ENCODE peak calls at places on chromosomes 7 and 10, in five cellular contexts. One of them, this sample, is unnamed.

GRCh38 chr7:55048221-55048859 is 29.5 kb downstream of the EGFR start:
- DNase-seq in C1 segment of cervical spinal cord: no peak
- DNase-seq in AG04450: no peak
- DNase-seq in esophagus squamous epithelium: no peak
- DNase-seq in Calu3: no peak
- DNase-seq in this sample: no peak

GRCh38 chr7:47435889-47436312 is 146.0 kb downstream of the TNS3 start:
- DNase-seq in C1 segment of cervical spinal cord: peak
- DNase-seq in Calu3: peak
- DNase-seq in AG04450: peak
- DNase-seq in esophagus squamous epithelium: no peak
- DNase-seq in this sample: no peak

GRCh38 chr10:51397695-51398094 is 301.7 kb downstream of the CSTF2T start:
- DNase-seq in C1 segment of cervical spinal cord: no peak
- DNase-seq in Calu3: peak
- DNase-seq in esophagus squamous epithelium: no peak
- DNase-seq in AG04450: no peak
- DNase-seq in this sample: no peak

GRCh38 chr7:114084381-114085312 is 165.8 kb upstream of the PPP1R3A start:
- DNase-seq in Calu3: peak
- DNase-seq in AG04450: no peak
- DNase-seq in esophagus squamous epithelium: no peak
- DNase-seq in C1 segment of cervical spinal cord: no peak
- DNase-seq in this sample: no peak

GRCh38 chr7:46463170-46463569 is 542.1 kb upstream of the IGFBP3 start:
- DNase-seq in C1 segment of cervical spinal cord: no peak
- DNase-seq in esophagus squamous epithelium: no peak
- DNase-seq in Calu3: no peak
- DNase-seq in AG04450: no peak
- DNase-seq in this sample: no peak

GRCh38 chr10:50622497-50623298 is 1.1 kb downstream of the SGMS1 start:
- DNase-seq in esophagus squamous epithelium: peak
- DNase-seq in AG04450: no peak
- DNase-seq in C1 segment of cervical spinal cord: peak
- DNase-seq in Calu3: peak
- DNase-seq in this sample: no peak

GRCh38 chr10:71266147-71266917 is 52.7 kb upstream of the SLC29A3 start:
- DNase-seq in C1 segment of cervical spinal cord: no peak
- DNase-seq in esophagus squamous epithelium: no peak
- DNase-seq in AG04450: peak
- DNase-seq in Calu3: no peak
- DNase-seq in this sample: no peak

GRCh38 chr7:137801003-137801402 is 45.8 kb downstream of the DGKI start:
- DNase-seq in AG04450: no peak
- DNase-seq in C1 segment of cervical spinal cord: no peak
- DNase-seq in Calu3: no peak
- DNase-seq in esophagus squamous epithelium: no peak
- DNase-seq in this sample: no peak

GRCh38 chr10:1661416-1661815 is 75.9 kb downstream of the ADARB2 start:
- DNase-seq in C1 segment of cervical spinal cord: no peak
- DNase-seq in esophagus squamous epithelium: no peak
- DNase-seq in AG04450: no peak
- DNase-seq in Calu3: no peak
- DNase-seq in this sample: no peak

GRCh38 chr10:92757066-92757716 is 67.4 kb downstream of the HHEX start:
- DNase-seq in AG04450: peak
- DNase-seq in esophagus squamous epithelium: peak
- DNase-seq in Calu3: peak
- DNase-seq in C1 segment of cervical spinal cord: peak
- DNase-seq in this sample: peak

GRCh38 chr10:60186315-60187071 is 203.2 kb downstream of the ANK3 start:
- DNase-seq in AG04450: no peak
- DNase-seq in esophagus squamous epithelium: no peak
- DNase-seq in Calu3: no peak
- DNase-seq in C1 segment of cervical spinal cord: no peak
- DNase-seq in this sample: no peak

GRCh38 chr7:5284304-5285281 is 1.9 kb downstream of the SLC29A4 start:
- DNase-seq in C1 segment of cervical spinal cord: peak
- DNase-seq in AG04450: no peak
- DNase-seq in Calu3: peak
- DNase-seq in esophagus squamous epithelium: no peak
- DNase-seq in this sample: no peak

GRCh38 chr7:83469076-83469475 is 179.9 kb downstream of the SEMA3E start:
- DNase-seq in C1 segment of cervical spinal cord: no peak
- DNase-seq in AG04450: no peak
- DNase-seq in esophagus squamous epithelium: no peak
- DNase-seq in Calu3: no peak
- DNase-seq in this sample: no peak

GRCh38 chr10:123007558-123008378 is 827 bp downstream of the IKZF5 start:
- DNase-seq in Calu3: peak
- DNase-seq in AG04450: peak
- DNase-seq in esophagus squamous epithelium: no peak
- DNase-seq in C1 segment of cervical spinal cord: peak
- DNase-seq in this sample: peak

GRCh38 chr7:146701166-146701565 is 584.6 kb downstream of the CNTNAP2 start:
- DNase-seq in AG04450: no peak
- DNase-seq in esophagus squamous epithelium: no peak
- DNase-seq in C1 segment of cervical spinal cord: no peak
- DNase-seq in Calu3: no peak
- DNase-seq in this sample: no peak

GRCh38 chr10:45420453-45421192 is 46.6 kb downstream of the ALOX5 start:
- DNase-seq in AG04450: peak
- DNase-seq in Calu3: peak
- DNase-seq in esophagus squamous epithelium: peak
- DNase-seq in C1 segment of cervical spinal cord: peak
- DNase-seq in this sample: no peak

GRCh38 chr10:33743429-33743857 is 409.0 kb upstream of the NRP1 start:
- DNase-seq in Calu3: peak
- DNase-seq in AG04450: no peak
- DNase-seq in C1 segment of cervical spinal cord: no peak
- DNase-seq in esophagus squamous epithelium: no peak
- DNase-seq in this sample: no peak

GRCh38 chr7:21768279-21768678 is 177.4 kb downstream of the CDCA7L start:
- DNase-seq in C1 segment of cervical spinal cord: no peak
- DNase-seq in esophagus squamous epithelium: no peak
- DNase-seq in AG04450: no peak
- DNase-seq in Calu3: no peak
- DNase-seq in this sample: no peak

GRCh38 chr7:66748791-66749190 is 8.3 kb downstream of the RABGEF1 start:
- DNase-seq in AG04450: no peak
- DNase-seq in C1 segment of cervical spinal cord: no peak
- DNase-seq in esophagus squamous epithelium: no peak
- DNase-seq in Calu3: no peak
- DNase-seq in this sample: no peak

GRCh38 chr7:23135765-23136164 is 30.2 kb downstream of the KLHL7 start:
- DNase-seq in Calu3: no peak
- DNase-seq in esophagus squamous epithelium: no peak
- DNase-seq in C1 segment of cervical spinal cord: no peak
- DNase-seq in AG04450: no peak
- DNase-seq in this sample: no peak

GRCh38 chr10:124944982-124945381 is 3.1 kb downstream of the ZRANB1 start:
- DNase-seq in C1 segment of cervical spinal cord: no peak
- DNase-seq in Calu3: no peak
- DNase-seq in AG04450: no peak
- DNase-seq in esophagus squamous epithelium: no peak
- DNase-seq in this sample: no peak